ENCODE peak calls at places on chromosomes 2 and 18, in ten cellular contexts. One of them, this sample, is unnamed.
A peak's percentile ranks its signal among the peaks of the same experiment; 100 is the strongest.

GRCh38 chr2:129885735-129886134 is 93.7 kb upstream of the RAB6C start:
- DNase-seq in HCT116: no peak
- DNase-seq in transverse colon: no peak
- DNase-seq in tibial artery: no peak
- DNase-seq in sigmoid colon: no peak
- DNase-seq in cardiac muscle cell: peak; percentile 15
- DNase-seq in uterus: no peak
- DNase-seq in GM23338: peak; percentile 31
- DNase-seq in breast epithelium: no peak
- DNase-seq in body of pancreas: no peak
- DNase-seq in this sample: no peak

GRCh38 chr2:197514754-197515153 is 1.1 kb upstream of the MOB4 start:
- DNase-seq in cardiac muscle cell: no peak
- DNase-seq in sigmoid colon: no peak
- DNase-seq in breast epithelium: no peak
- DNase-seq in GM23338: peak; percentile 36
- DNase-seq in uterus: no peak
- DNase-seq in HCT116: no peak
- DNase-seq in transverse colon: no peak
- DNase-seq in tibial artery: no peak
- DNase-seq in body of pancreas: no peak
- DNase-seq in this sample: no peak

GRCh38 chr2:162482463-162482862 is 138.5 kb downstream of the GCA start:
- DNase-seq in sigmoid colon: no peak
- DNase-seq in cardiac muscle cell: no peak
- DNase-seq in body of pancreas: no peak
- DNase-seq in transverse colon: no peak
- DNase-seq in tibial artery: no peak
- DNase-seq in GM23338: no peak
- DNase-seq in HCT116: no peak
- DNase-seq in uterus: no peak
- DNase-seq in breast epithelium: no peak
- DNase-seq in this sample: no peak

GRCh38 chr2:63594622-63595021 is 5.9 kb downstream of the MDH1 start:
- DNase-seq in breast epithelium: no peak
- DNase-seq in cardiac muscle cell: no peak
- DNase-seq in transverse colon: no peak
- DNase-seq in uterus: no peak
- DNase-seq in body of pancreas: no peak
- DNase-seq in HCT116: no peak
- DNase-seq in tibial artery: no peak
- DNase-seq in GM23338: no peak
- DNase-seq in sigmoid colon: no peak
- DNase-seq in this sample: no peak

GRCh38 chr2:204511021-204511420 is 34.3 kb upstream of the PARD3B start:
- DNase-seq in sigmoid colon: no peak
- DNase-seq in tibial artery: no peak
- DNase-seq in breast epithelium: no peak
- DNase-seq in body of pancreas: no peak
- DNase-seq in GM23338: no peak
- DNase-seq in uterus: no peak
- DNase-seq in transverse colon: no peak
- DNase-seq in cardiac muscle cell: no peak
- DNase-seq in HCT116: no peak
- DNase-seq in this sample: no peak

GRCh38 chr2:66538291-66538690 is 103.4 kb downstream of the MEIS1 start:
- DNase-seq in breast epithelium: no peak
- DNase-seq in transverse colon: no peak
- DNase-seq in body of pancreas: no peak
- DNase-seq in uterus: no peak
- DNase-seq in HCT116: no peak
- DNase-seq in cardiac muscle cell: no peak
- DNase-seq in GM23338: no peak
- DNase-seq in sigmoid colon: no peak
- DNase-seq in tibial artery: no peak
- DNase-seq in this sample: no peak

GRCh38 chr2:225756198-225756597 is 356.7 kb downstream of the NYAP2 start:
- DNase-seq in GM23338: no peak
- DNase-seq in transverse colon: no peak
- DNase-seq in cardiac muscle cell: peak; percentile 28
- DNase-seq in sigmoid colon: no peak
- DNase-seq in tibial artery: no peak
- DNase-seq in breast epithelium: no peak
- DNase-seq in body of pancreas: no peak
- DNase-seq in uterus: no peak
- DNase-seq in HCT116: no peak
- DNase-seq in this sample: no peak

GRCh38 chr2:46335966-46336436 is 38.8 kb downstream of the EPAS1 start:
- DNase-seq in tibial artery: no peak
- DNase-seq in transverse colon: peak; percentile 63
- DNase-seq in HCT116: no peak
- DNase-seq in breast epithelium: no peak
- DNase-seq in body of pancreas: peak; percentile 71
- DNase-seq in uterus: peak; percentile 49
- DNase-seq in GM23338: no peak
- DNase-seq in sigmoid colon: peak; percentile 77
- DNase-seq in cardiac muscle cell: no peak
- DNase-seq in this sample: no peak

GRCh38 chr2:20520128-20520527 is 73.3 kb downstream of the RHOB start:
- DNase-seq in body of pancreas: no peak
- DNase-seq in GM23338: no peak
- DNase-seq in transverse colon: no peak
- DNase-seq in uterus: no peak
- DNase-seq in cardiac muscle cell: no peak
- DNase-seq in breast epithelium: no peak
- DNase-seq in tibial artery: no peak
- DNase-seq in HCT116: no peak
- DNase-seq in sigmoid colon: peak; percentile 37
- DNase-seq in this sample: no peak

DNA sequence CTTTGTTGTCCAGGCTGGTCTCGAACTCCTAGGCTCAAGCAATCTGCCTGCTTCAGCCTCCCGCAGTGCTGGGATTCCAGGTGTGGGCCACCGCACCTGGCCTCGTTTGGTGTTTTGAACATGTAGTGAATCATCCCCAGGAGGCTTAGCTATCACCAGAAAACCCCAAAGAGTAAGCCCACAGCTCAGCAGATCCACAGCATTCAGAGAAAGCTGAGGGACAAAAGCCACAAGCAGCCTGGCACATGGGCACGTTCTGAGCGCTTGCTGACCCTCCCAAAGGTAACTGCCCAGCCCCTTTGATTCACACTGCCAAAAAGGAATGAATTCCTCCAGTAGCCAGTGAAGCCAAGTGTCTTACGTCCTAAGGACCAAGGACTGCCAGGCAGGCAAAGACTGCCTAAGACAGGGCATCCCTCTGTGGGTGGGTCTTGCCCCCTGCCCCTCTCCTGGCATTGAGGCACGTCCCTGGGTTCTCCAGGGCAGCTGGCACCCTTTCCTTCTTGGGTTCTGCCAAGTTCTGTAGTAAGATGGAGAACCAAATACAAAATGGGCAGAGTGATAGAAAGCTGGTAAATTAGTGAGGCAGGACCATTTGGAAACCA is 31.7 kb downstream of the MBP start:
- DNase-seq in HCT116: no peak
- DNase-seq in body of pancreas: no peak
- DNase-seq in tibial artery: no peak
- DNase-seq in cardiac muscle cell: peak; percentile 15
- DNase-seq in uterus: no peak
- DNase-seq in breast epithelium: no peak
- DNase-seq in sigmoid colon: no peak
- DNase-seq in transverse colon: no peak
- DNase-seq in GM23338: no peak
- DNase-seq in this sample: no peak
- H3K4me1 ChIP-seq in HCT116: peaks cover 66% of the 10 kb centered on the region
- H3K4me1 ChIP-seq in body of pancreas: peaks cover 27% of the 10 kb centered on the region
- H3K4me1 ChIP-seq in tibial artery: peaks cover 29% of the 10 kb centered on the region
- H3K4me1 ChIP-seq in cardiac muscle cell: peaks cover 10% of the 10 kb centered on the region
- H3K4me1 ChIP-seq in uterus: peaks cover 25% of the 10 kb centered on the region
- H3K4me1 ChIP-seq in breast epithelium: no peaks in the 10 kb centered on the region
- H3K4me1 ChIP-seq in sigmoid colon: peaks cover 59% of the 10 kb centered on the region
- H3K4me1 ChIP-seq in transverse colon: peaks cover 77% of the 10 kb centered on the region
- H3K4me1 ChIP-seq in GM23338: peaks cover 49% of the 10 kb centered on the region
- H3K4me1 ChIP-seq in this sample: peaks cover 16% of the 10 kb centered on the region

GRCh38 chr2:99067871-99068270 is 73.6 kb upstream of the C2orf15 start:
- DNase-seq in HCT116: no peak
- DNase-seq in breast epithelium: no peak
- DNase-seq in GM23338: no peak
- DNase-seq in transverse colon: no peak
- DNase-seq in uterus: no peak
- DNase-seq in cardiac muscle cell: no peak
- DNase-seq in sigmoid colon: no peak
- DNase-seq in tibial artery: no peak
- DNase-seq in body of pancreas: no peak
- DNase-seq in this sample: no peak

GRCh38 chr2:99072556-99072955 is 69.0 kb upstream of the C2orf15 start:
- DNase-seq in tibial artery: no peak
- DNase-seq in body of pancreas: no peak
- DNase-seq in sigmoid colon: no peak
- DNase-seq in GM23338: no peak
- DNase-seq in cardiac muscle cell: no peak
- DNase-seq in breast epithelium: no peak
- DNase-seq in uterus: no peak
- DNase-seq in HCT116: no peak
- DNase-seq in transverse colon: no peak
- DNase-seq in this sample: no peak

GRCh38 chr2:99066075-99066557 is 75.4 kb upstream of the C2orf15 start:
- DNase-seq in tibial artery: no peak
- DNase-seq in HCT116: peak; percentile 44
- DNase-seq in GM23338: peak; percentile 62
- DNase-seq in body of pancreas: peak; percentile 19
- DNase-seq in transverse colon: no peak
- DNase-seq in sigmoid colon: no peak
- DNase-seq in breast epithelium: no peak
- DNase-seq in uterus: no peak
- DNase-seq in cardiac muscle cell: peak; percentile 52
- DNase-seq in this sample: no peak

GRCh38 chr2:99066602-99067001 is 74.9 kb upstream of the C2orf15 start:
- DNase-seq in uterus: no peak
- DNase-seq in body of pancreas: peak; percentile 31
- DNase-seq in tibial artery: no peak
- DNase-seq in HCT116: peak; percentile 15
- DNase-seq in transverse colon: peak; percentile 38
- DNase-seq in breast epithelium: no peak
- DNase-seq in GM23338: peak; percentile 69
- DNase-seq in sigmoid colon: no peak
- DNase-seq in cardiac muscle cell: peak; percentile 73
- DNase-seq in this sample: no peak
- TF ChIP-seq CTCF in uterus: no peak
- TF ChIP-seq CTCF in body of pancreas: peak; percentile 49
- TF ChIP-seq CTCF in tibial artery: no peak
- TF ChIP-seq CTCF in HCT116: peak; percentile 43
- TF ChIP-seq CTCF in transverse colon: peak; percentile 44
- TF ChIP-seq CTCF in breast epithelium: no peak
- TF ChIP-seq CTCF in GM23338: peak; percentile 66
- TF ChIP-seq CTCF in sigmoid colon: peak; percentile 13
- TF ChIP-seq CTCF in cardiac muscle cell: peak; percentile 66
- TF ChIP-seq CTCF in this sample: peak; percentile 28

GRCh38 chr2:163730556-163730955 is 5.3 kb downstream of the FIGN start:
- DNase-seq in uterus: no peak
- DNase-seq in body of pancreas: no peak
- DNase-seq in tibial artery: no peak
- DNase-seq in transverse colon: no peak
- DNase-seq in sigmoid colon: no peak
- DNase-seq in cardiac muscle cell: no peak
- DNase-seq in HCT116: no peak
- DNase-seq in GM23338: no peak
- DNase-seq in breast epithelium: no peak
- DNase-seq in this sample: no peak
- H3K4me1 ChIP-seq in uterus: no peaks in the 10 kb centered on the region
- H3K4me1 ChIP-seq in body of pancreas: peaks cover 27% of the 10 kb centered on the region
- H3K4me1 ChIP-seq in tibial artery: peaks cover 62% of the 10 kb centered on the region
- H3K4me1 ChIP-seq in transverse colon: peaks cover 7% of the 10 kb centered on the region
- H3K4me1 ChIP-seq in sigmoid colon: peaks cover 27% of the 10 kb centered on the region
- H3K4me1 ChIP-seq in cardiac muscle cell: peaks cover 55% of the 10 kb centered on the region
- H3K4me1 ChIP-seq in HCT116: no peaks in the 10 kb centered on the region
- H3K4me1 ChIP-seq in GM23338: peaks cover 35% of the 10 kb centered on the region
- H3K4me1 ChIP-seq in breast epithelium: peaks cover 4% of the 10 kb centered on the region
- H3K4me1 ChIP-seq in this sample: no peaks in the 10 kb centered on the region

GRCh38 chr2:9813312-9814128 is 29.8 kb upstream of the TAF1B start:
- DNase-seq in transverse colon: peak; percentile 74
- DNase-seq in tibial artery: peak; percentile 53
- DNase-seq in body of pancreas: peak; percentile 83
- DNase-seq in uterus: peak; percentile 71
- DNase-seq in breast epithelium: no peak
- DNase-seq in cardiac muscle cell: peak; percentile 74
- DNase-seq in HCT116: no peak
- DNase-seq in sigmoid colon: peak; percentile 87
- DNase-seq in GM23338: peak; percentile 92
- DNase-seq in this sample: no peak

GRCh38 chr2:9812945-9813311 is 30.3 kb upstream of the TAF1B start:
- DNase-seq in cardiac muscle cell: no peak
- DNase-seq in HCT116: no peak
- DNase-seq in tibial artery: no peak
- DNase-seq in transverse colon: no peak
- DNase-seq in breast epithelium: no peak
- DNase-seq in sigmoid colon: no peak
- DNase-seq in uterus: no peak
- DNase-seq in GM23338: no peak
- DNase-seq in body of pancreas: no peak
- DNase-seq in this sample: no peak

GRCh38 chr2:9815844-9816279 is 27.4 kb upstream of the TAF1B start:
- DNase-seq in cardiac muscle cell: no peak
- DNase-seq in HCT116: no peak
- DNase-seq in breast epithelium: no peak
- DNase-seq in GM23338: no peak
- DNase-seq in body of pancreas: no peak
- DNase-seq in uterus: no peak
- DNase-seq in sigmoid colon: no peak
- DNase-seq in transverse colon: no peak
- DNase-seq in tibial artery: no peak
- DNase-seq in this sample: no peak

GRCh38 chr2:9815076-9815475 is 28.2 kb upstream of the TAF1B start:
- DNase-seq in sigmoid colon: no peak
- DNase-seq in body of pancreas: no peak
- DNase-seq in transverse colon: no peak
- DNase-seq in cardiac muscle cell: no peak
- DNase-seq in GM23338: no peak
- DNase-seq in uterus: no peak
- DNase-seq in tibial artery: no peak
- DNase-seq in breast epithelium: no peak
- DNase-seq in HCT116: no peak
- DNase-seq in this sample: no peak

DNA sequence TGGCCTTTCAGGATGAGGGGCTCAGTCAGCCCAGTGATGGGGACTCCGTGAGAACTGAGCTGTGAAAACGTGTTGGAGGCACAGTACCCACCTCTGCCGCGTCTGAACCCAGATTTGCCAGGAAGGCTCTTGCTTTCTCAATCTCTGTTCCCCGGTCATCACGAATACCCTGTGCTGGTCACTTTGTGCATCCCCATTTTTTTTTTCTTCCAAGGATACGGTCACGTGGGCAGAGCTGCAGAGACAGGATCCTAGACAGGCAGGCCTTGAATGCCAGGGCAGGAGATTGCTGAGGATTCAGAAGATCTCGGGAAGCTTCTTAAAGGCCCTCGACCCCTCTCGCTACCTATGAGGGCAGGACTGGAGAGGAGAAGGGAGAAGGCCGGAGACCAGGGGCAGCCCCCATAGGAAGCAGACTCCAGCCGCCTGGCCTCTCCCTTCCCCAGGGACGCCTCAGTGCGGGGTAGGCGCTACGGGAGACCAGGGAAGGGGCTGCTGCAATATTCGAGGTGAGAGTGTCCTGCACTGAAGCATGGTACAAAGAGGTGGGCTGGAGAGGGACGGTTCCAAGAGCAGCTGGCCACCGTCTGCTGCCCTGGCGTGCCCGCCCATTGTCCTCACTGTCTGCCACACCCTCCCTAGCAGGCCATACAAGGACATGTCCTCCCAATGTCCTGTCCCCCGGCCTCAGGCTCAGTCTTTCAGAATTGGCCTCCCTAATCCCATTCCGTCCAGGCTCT is 29.0 kb upstream of the TAF1B start:
- DNase-seq in transverse colon: no peak
- DNase-seq in body of pancreas: no peak
- DNase-seq in sigmoid colon: no peak
- DNase-seq in breast epithelium: no peak
- DNase-seq in tibial artery: no peak
- DNase-seq in uterus: no peak
- DNase-seq in HCT116: no peak
- DNase-seq in GM23338: no peak
- DNase-seq in cardiac muscle cell: no peak
- DNase-seq in this sample: peak; percentile 57
- TF ChIP-seq CTCF in transverse colon: peak; percentile 44
- TF ChIP-seq CTCF in body of pancreas: no peak
- TF ChIP-seq CTCF in sigmoid colon: no peak
- TF ChIP-seq CTCF in breast epithelium: no peak
- TF ChIP-seq CTCF in tibial artery: no peak
- TF ChIP-seq CTCF in uterus: no peak
- TF ChIP-seq CTCF in HCT116: no peak
- TF ChIP-seq CTCF in GM23338: no peak
- TF ChIP-seq CTCF in cardiac muscle cell: no peak
- TF ChIP-seq CTCF in this sample: no peak